ENCODE peak calls at places on chromosomes 11 and 22, in ten cellular contexts. U is lung, M is astrocyte of the cerebellum, Y is IMR-90, T is cardiac fibroblast, R is brain microvascular endothelial cell, L is AG04450, W is breast epithelium, H is heart left ventricle, D is dorsolateral prefrontal cortex. S is an unnamed sample.

GRCh38 chr11:28525636-28526405 is 417.6 kb downstream of the METTL15 start:
- DNase-seq in U (no peak), M (no peak), Y (no peak), T (no peak), R (no peak), L (no peak), W (no peak), H (no peak), D (peak; percentile 41), S (no peak)

GRCh38 chr11:75140269-75141138 is 10.4 kb upstream of the SLCO2B1 start:
- DNase-seq in U (peak; percentile 59), M (no peak), Y (peak; percentile 11), T (peak; percentile 52), R (peak; percentile 10), L (no peak), W (no peak), H (peak; percentile 71), D (peak; percentile 64), S (peak; percentile 13)

GRCh38 chr11:122578168-122578825 is 77.2 kb upstream of the UBASH3B start:
- DNase-seq in U (no peak), M (no peak), Y (no peak), T (no peak), R (peak; percentile 13), L (no peak), W (no peak), H (no peak), D (no peak), S (no peak)

GRCh38 chr11:128346808-128347207 is 240.6 kb downstream of the ETS1 start:
- DNase-seq in U (no peak), M (no peak), Y (peak; percentile 74), T (peak; percentile 80), R (peak; percentile 50), L (no peak), W (no peak), H (no peak), D (no peak), S (no peak)

GRCh38 chr11:126293726-126294125 is 10.1 kb upstream of the DCPS start:
- DNase-seq in U (no peak), M (no peak), Y (no peak), T (no peak), R (no peak), L (no peak), W (no peak), H (no peak), D (no peak), S (no peak)

GRCh38 chr22:27670701-27671412 is 130.7 kb downstream of the MN1 start:
- DNase-seq in U (no peak), M (no peak), Y (no peak), T (peak; percentile 56), R (no peak), L (no peak), W (no peak), H (peak; percentile 82), D (peak; percentile 67), S (no peak)

GRCh38 chr11:2275334-2276279 is 5.2 kb upstream of the ASCL2 start:
- DNase-seq in U (peak; percentile 22), M (no peak), Y (no peak), T (no peak), R (no peak), L (no peak), W (peak; percentile 12), H (no peak), D (no peak), S (no peak)

GRCh38 chr22:30822216-30823014 is 127.7 kb downstream of the OSBP2 start:
- DNase-seq in U (no peak), M (no peak), Y (no peak), T (no peak), R (no peak), L (no peak), W (no peak), H (no peak), D (no peak), S (no peak)

GRCh38 chr22:39598017-39598965 is 27.7 kb downstream of the CACNA1I start:
- DNase-seq in U (peak; percentile 56), M (no peak), Y (no peak), T (no peak), R (no peak), L (no peak), W (no peak), H (no peak), D (no peak), S (no peak)

GRCh38 chr22:39496131-39496838 is 5.8 kb upstream of the MIEF1 start:
- DNase-seq in U (peak; percentile 68), M (no peak), Y (peak; percentile 57), T (peak; percentile 79), R (peak; percentile 67), L (no peak), W (peak; percentile 50), H (peak; percentile 77), D (peak; percentile 90), S (peak; percentile 56)

GRCh38 chr11:130427581-130428211 is 713 bp downstream of the ADAMTS8 start:
- DNase-seq in U (no peak), M (no peak), Y (no peak), T (no peak), R (no peak), L (no peak), W (no peak), H (peak; percentile 38), D (peak; percentile 80), S (no peak)

GRCh38 chr11:37988031-37988430 is 1390.0 kb upstream of the RAG2 start:
- DNase-seq in U (no peak), M (peak; percentile 57), Y (peak; percentile 17), T (peak; percentile 98), R (peak; percentile 42), L (peak; percentile 26), W (no peak), H (no peak), D (no peak), S (no peak)

DNA sequence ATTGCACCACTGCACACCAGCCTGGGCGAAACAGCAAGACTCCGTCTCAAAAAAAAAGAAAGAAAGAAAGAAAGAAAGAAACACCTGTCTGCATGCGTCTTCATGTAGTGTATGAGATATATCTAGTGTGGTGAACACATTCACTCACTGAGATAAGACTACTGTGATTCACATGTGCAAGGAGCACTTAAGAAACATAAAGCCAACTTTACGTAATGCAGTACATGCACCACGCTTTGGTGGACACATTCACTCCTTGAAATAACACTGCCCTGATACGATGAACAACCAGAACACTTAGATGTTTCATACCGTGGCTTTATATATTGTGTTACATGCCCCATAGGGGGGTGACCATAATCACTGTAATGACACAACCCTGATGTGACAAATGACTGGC is 96.0 kb downstream of the MICAL3 start:
- DNase-seq in U (no peak), M (no peak), Y (no peak), T (no peak), R (no peak), L (no peak), W (no peak), H (no peak), D (no peak), S (no peak)
- TF ChIP-seq CTCF in U (no peak), M (no peak), Y (no peak), T (no peak), R (no peak), L (no peak), W (no peak), H (no peak), D (no peak), S (no peak)

GRCh38 chr11:63871962-63872832 is 33.3 kb downstream of the MARK2 start:
- DNase-seq in U (peak; percentile 94), M (peak; percentile 59), Y (peak; percentile 93), T (peak; percentile 90), R (peak; percentile 87), L (peak; percentile 48), W (peak; percentile 92), H (peak; percentile 84), D (peak; percentile 79), S (peak; percentile 97)
- H3K4me3 ChIP-seq in U (no peak overlapping the region), M (no peak overlapping the region), Y (no peak overlapping the region), T (no peak overlapping the region), R (no peak overlapping the region), L (no peak overlapping the region), W (peak overlapping the region; percentile 47), H (peak overlapping the region; percentile 23), D (no peak overlapping the region), S (no peak overlapping the region)

GRCh38 chr22:45996241-45997076 is 19.5 kb upstream of the WNT7B start:
- DNase-seq in U (peak; percentile 56), M (no peak), Y (peak; percentile 42), T (peak; percentile 62), R (peak; percentile 65), L (no peak), W (no peak), H (peak; percentile 81), D (no peak), S (peak; percentile 70)
- TF ChIP-seq CTCF in U (no peak), M (no peak), Y (no peak), T (no peak), R (no peak), L (no peak), W (no peak), H (no peak), D (no peak), S (peak; percentile 10)

DNA sequence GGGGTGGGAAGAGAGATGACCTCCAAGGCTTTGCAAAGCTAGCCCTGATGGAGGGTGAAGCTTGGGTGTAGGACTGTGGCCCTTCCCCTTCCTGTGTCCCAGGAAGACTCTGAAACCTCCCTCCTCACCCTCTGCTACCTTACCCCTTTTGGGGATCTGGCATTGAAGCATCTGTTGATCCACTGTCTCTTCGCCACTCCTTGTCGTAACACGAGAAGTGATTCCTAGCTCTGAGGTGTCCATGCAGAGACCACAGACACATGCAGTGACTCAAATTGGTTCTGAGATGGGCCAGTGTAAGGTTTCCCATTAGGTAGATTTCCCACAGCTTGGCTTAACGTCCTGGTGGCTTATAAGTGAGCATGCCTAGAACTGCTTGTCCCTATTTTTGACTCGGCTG is 101.4 kb downstream of the ZBTB16 start:
- DNase-seq in U (no peak), M (no peak), Y (no peak), T (no peak), R (no peak), L (no peak), W (no peak), H (no peak), D (no peak), S (no peak)
- H3K4me3 ChIP-seq in U (no peak overlapping the region), M (no peak overlapping the region), Y (no peak overlapping the region), T (no peak overlapping the region), R (no peak overlapping the region), L (no peak overlapping the region), W (peak overlapping the region; percentile 56), H (peak overlapping the region; percentile 45), D (no peak overlapping the region), S (no peak overlapping the region)